ENCODE peak calls at places on chromosomes 16 and 17, in four cellular contexts. B is SW480, V is left lobe of liver, E is HuH-7.5. O is an unnamed sample.

GRCh38 chr17:33234930-33235685 is 58.0 kb downstream of the ASIC2 start:
- DNase-seq in B (peak), V (no peak), E (no peak), O (no peak)

GRCh38 chr17:57487552-57487951 is 231.2 kb downstream of the MSI2 start:
- DNase-seq in B (no peak), V (no peak), E (no peak), O (no peak)

GRCh38 chr16:75593825-75594820 is 27.9 kb downstream of the GABARAPL2 start:
- DNase-seq in B (no peak), V (no peak), E (no peak), O (no peak)

GRCh38 chr17:78414178-78415162 is 36.0 kb downstream of the PGS1 start:
- DNase-seq in B (no peak), V (no peak), E (no peak), O (no peak)

GRCh38 chr16:89290887-89291286 is 73.4 kb downstream of the ZNF778 start:
- DNase-seq in B (no peak), V (no peak), E (no peak), O (no peak)

GRCh38 chr16:12323007-12323699 is 346.6 kb downstream of the SNX29 start:
- DNase-seq in B (peak), V (no peak), E (no peak), O (no peak)

GRCh38 chr16:49706620-49707355 is 149.1 kb downstream of the ZNF423 start:
- DNase-seq in B (no peak), V (no peak), E (no peak), O (no peak)

GRCh38 chr17:17416007-17416399 is 60.8 kb upstream of the MED9 start:
- DNase-seq in B (peak), V (no peak), E (no peak), O (no peak)

GRCh38 chr16:65274576-65274975 is 152.7 kb upstream of the CDH11 start:
- DNase-seq in B (no peak), V (no peak), E (no peak), O (peak)

GRCh38 chr17:28760987-28761562 is 17.3 kb downstream of the TRAF4 start:
- DNase-seq in B (no peak), V (peak), E (no peak), O (no peak)

GRCh38 chr17:72349508-72350472 is 229.0 kb downstream of the SOX9 start:
- DNase-seq in B (no peak), V (no peak), E (no peak), O (no peak)

GRCh38 chr17:27323538-27324212 is 29.8 kb downstream of the WSB1 start:
- DNase-seq in B (peak), V (no peak), E (no peak), O (peak)

GRCh38 chr17:82726427-82726826 is 9.0 kb upstream of the FN3K start:
- DNase-seq in B (no peak), V (no peak), E (no peak), O (no peak)

GRCh38 chr17:45299311-45299710 is 17.5 kb downstream of the MAP3K14 start:
- DNase-seq in B (no peak), V (no peak), E (no peak), O (no peak)

GRCh38 chr17:6269474-6269873 is 165.4 kb downstream of the AIPL1 start:
- DNase-seq in B (peak), V (no peak), E (no peak), O (peak)

GRCh38 chr16:57091990-57092785 is at the start of gene CPNE2:
- DNase-seq in B (peak), V (peak), E (peak), O (peak)